ENCODE peak calls at places on chromosome 6, in seven cellular contexts. One of them, this sample, is unnamed.

GRCh38 chr6:71463061-71463460 is 174.4 kb downstream of the OGFRL1 start:
- DNase-seq in dorsolateral prefrontal cortex: no peak
- DNase-seq in heart left ventricle: no peak
- DNase-seq in uterus: no peak
- DNase-seq in DND-41: no peak
- DNase-seq in fibroblast of pulmonary artery: peak; percentile 68
- DNase-seq in spleen: no peak
- DNase-seq in this sample: peak; percentile 77

GRCh38 chr6:44771647-44772415 is 384.3 kb downstream of the CDC5L start:
- DNase-seq in dorsolateral prefrontal cortex: no peak
- DNase-seq in heart left ventricle: peak; percentile 40
- DNase-seq in uterus: no peak
- DNase-seq in DND-41: no peak
- DNase-seq in fibroblast of pulmonary artery: no peak
- DNase-seq in spleen: no peak
- DNase-seq in this sample: no peak

GRCh38 chr6:83252717-83253116 is 59.6 kb downstream of the RWDD2A start:
- DNase-seq in dorsolateral prefrontal cortex: no peak
- DNase-seq in heart left ventricle: no peak
- DNase-seq in uterus: no peak
- DNase-seq in DND-41: no peak
- DNase-seq in fibroblast of pulmonary artery: peak; percentile 73
- DNase-seq in spleen: no peak
- DNase-seq in this sample: peak; percentile 60

GRCh38 chr6:143007626-143008025 is 53.1 kb upstream of the AIG1 start:
- DNase-seq in dorsolateral prefrontal cortex: no peak
- DNase-seq in heart left ventricle: no peak
- DNase-seq in uterus: no peak
- DNase-seq in DND-41: no peak
- DNase-seq in fibroblast of pulmonary artery: peak; percentile 37
- DNase-seq in spleen: no peak
- DNase-seq in this sample: peak; percentile 71

GRCh38 chr6:89475634-89476033 is 42.7 kb downstream of the ANKRD6 start:
- DNase-seq in dorsolateral prefrontal cortex: no peak
- DNase-seq in heart left ventricle: no peak
- DNase-seq in uterus: no peak
- DNase-seq in DND-41: peak; percentile 64
- DNase-seq in fibroblast of pulmonary artery: peak; percentile 26
- DNase-seq in spleen: no peak
- DNase-seq in this sample: peak; percentile 6

GRCh38 chr6:137722749-137723272 is 144.2 kb upstream of the TNFAIP3 start:
- DNase-seq in dorsolateral prefrontal cortex: no peak
- DNase-seq in heart left ventricle: no peak
- DNase-seq in uterus: no peak
- DNase-seq in DND-41: peak; percentile 72
- DNase-seq in fibroblast of pulmonary artery: no peak
- DNase-seq in spleen: no peak
- DNase-seq in this sample: no peak

GRCh38 chr6:155011997-155012396 is 16.9 kb downstream of the TIAM2 start:
- DNase-seq in dorsolateral prefrontal cortex: no peak
- DNase-seq in heart left ventricle: no peak
- DNase-seq in uterus: no peak
- DNase-seq in DND-41: no peak
- DNase-seq in fibroblast of pulmonary artery: no peak
- DNase-seq in spleen: no peak
- DNase-seq in this sample: no peak

GRCh38 chr6:137233561-137234504 is 14.6 kb upstream of the IFNGR1 start:
- DNase-seq in dorsolateral prefrontal cortex: no peak
- DNase-seq in heart left ventricle: peak; percentile 46
- DNase-seq in uterus: peak; percentile 37
- DNase-seq in DND-41: no peak
- DNase-seq in fibroblast of pulmonary artery: peak; percentile 98
- DNase-seq in spleen: no peak
- DNase-seq in this sample: peak; percentile 86

DNA sequence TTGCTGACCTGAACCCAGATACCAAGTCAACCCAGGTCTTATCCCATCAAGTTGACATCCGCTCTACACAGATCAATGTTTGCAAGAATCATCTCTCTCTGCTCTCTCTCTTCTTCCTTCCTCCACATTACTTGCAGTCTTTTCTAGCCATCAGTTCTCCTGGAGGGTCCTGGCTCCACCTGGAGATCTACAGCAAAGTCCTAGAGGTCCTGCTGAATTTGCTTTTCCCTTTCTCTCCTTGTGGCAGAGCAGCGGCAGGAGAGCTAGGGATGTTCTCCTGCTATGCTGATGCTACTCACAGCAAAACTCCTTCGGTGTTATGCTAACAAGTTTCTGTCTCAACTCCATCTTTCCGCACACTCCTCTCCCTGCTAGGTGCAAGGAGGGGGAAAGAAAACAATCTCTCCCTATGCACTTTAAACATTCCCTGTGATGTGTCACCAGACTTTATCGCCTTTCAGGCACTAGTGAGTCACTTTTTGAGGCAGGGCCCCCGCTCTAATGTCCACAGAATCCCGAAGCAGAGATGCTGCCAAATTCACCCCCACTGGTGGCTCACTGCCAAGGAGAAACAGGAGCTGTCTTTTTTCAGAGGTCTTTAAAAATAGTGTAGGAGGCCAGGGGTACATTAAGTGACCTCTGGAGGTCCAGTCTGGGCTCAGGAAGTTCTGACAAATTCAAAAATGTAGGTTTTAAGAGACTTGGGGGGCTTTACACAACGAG is 62.6 kb downstream of the FAM50B start:
- DNase-seq in dorsolateral prefrontal cortex: peak; percentile 58
- DNase-seq in heart left ventricle: peak; percentile 65
- DNase-seq in uterus: peak; percentile 84
- DNase-seq in DND-41: no peak
- DNase-seq in fibroblast of pulmonary artery: peak; percentile 92
- DNase-seq in spleen: peak; percentile 41
- DNase-seq in this sample: peak; percentile 77
- H3K4me3 ChIP-seq in dorsolateral prefrontal cortex: no peak overlapping the region
- H3K4me3 ChIP-seq in heart left ventricle: peak overlapping the region; percentile 9
- H3K4me3 ChIP-seq in uterus: no peak overlapping the region
- H3K4me3 ChIP-seq in DND-41: no peak overlapping the region
- H3K4me3 ChIP-seq in fibroblast of pulmonary artery: peak overlapping the region; percentile 33
- H3K4me3 ChIP-seq in spleen: no peak overlapping the region
- H3K4me3 ChIP-seq in this sample: no peak overlapping the region

GRCh38 chr6:75501756-75502155 is 8.2 kb upstream of the FILIP1 start:
- DNase-seq in dorsolateral prefrontal cortex: no peak
- DNase-seq in heart left ventricle: no peak
- DNase-seq in uterus: no peak
- DNase-seq in DND-41: no peak
- DNase-seq in fibroblast of pulmonary artery: no peak
- DNase-seq in spleen: no peak
- DNase-seq in this sample: no peak

GRCh38 chr6:75505426-75505825 is 11.8 kb upstream of the FILIP1 start:
- DNase-seq in dorsolateral prefrontal cortex: no peak
- DNase-seq in heart left ventricle: no peak
- DNase-seq in uterus: no peak
- DNase-seq in DND-41: no peak
- DNase-seq in fibroblast of pulmonary artery: no peak
- DNase-seq in spleen: no peak
- DNase-seq in this sample: no peak

GRCh38 chr6:75503291-75503690 is 9.7 kb upstream of the FILIP1 start:
- DNase-seq in dorsolateral prefrontal cortex: no peak
- DNase-seq in heart left ventricle: no peak
- DNase-seq in uterus: no peak
- DNase-seq in DND-41: no peak
- DNase-seq in fibroblast of pulmonary artery: peak; percentile 45
- DNase-seq in spleen: no peak
- DNase-seq in this sample: peak; percentile 24

GRCh38 chr6:75502884-75503283 is 9.3 kb upstream of the FILIP1 start:
- DNase-seq in dorsolateral prefrontal cortex: no peak
- DNase-seq in heart left ventricle: no peak
- DNase-seq in uterus: no peak
- DNase-seq in DND-41: no peak
- DNase-seq in fibroblast of pulmonary artery: no peak
- DNase-seq in spleen: no peak
- DNase-seq in this sample: no peak

GRCh38 chr6:75504902-75505233 is 11.3 kb upstream of the FILIP1 start:
- DNase-seq in dorsolateral prefrontal cortex: no peak
- DNase-seq in heart left ventricle: no peak
- DNase-seq in uterus: no peak
- DNase-seq in DND-41: no peak
- DNase-seq in fibroblast of pulmonary artery: peak; percentile 56
- DNase-seq in spleen: no peak
- DNase-seq in this sample: peak; percentile 19
- TF ChIP-seq CTCF in dorsolateral prefrontal cortex: no peak
- TF ChIP-seq CTCF in heart left ventricle: peak; percentile 29
- TF ChIP-seq CTCF in uterus: peak; percentile 44
- TF ChIP-seq CTCF in DND-41: no peak
- TF ChIP-seq CTCF in fibroblast of pulmonary artery: peak; percentile 37
- TF ChIP-seq CTCF in spleen: no peak
- TF ChIP-seq CTCF in this sample: peak; percentile 31

GRCh38 chr6:106069478-106069877 is 16.7 kb upstream of the PRDM1 start:
- DNase-seq in dorsolateral prefrontal cortex: no peak
- DNase-seq in heart left ventricle: no peak
- DNase-seq in uterus: no peak
- DNase-seq in DND-41: no peak
- DNase-seq in fibroblast of pulmonary artery: peak; percentile 86
- DNase-seq in spleen: no peak
- DNase-seq in this sample: peak; percentile 72
- H3K4me3 ChIP-seq in dorsolateral prefrontal cortex: no peak overlapping the region
- H3K4me3 ChIP-seq in heart left ventricle: no peak overlapping the region
- H3K4me3 ChIP-seq in uterus: no peak overlapping the region
- H3K4me3 ChIP-seq in DND-41: no peak overlapping the region
- H3K4me3 ChIP-seq in fibroblast of pulmonary artery: no peak overlapping the region
- H3K4me3 ChIP-seq in spleen: no peak overlapping the region
- H3K4me3 ChIP-seq in this sample: no peak overlapping the region

GRCh38 chr6:29557320-29557719 is 2.2 kb downstream of the UBD start:
- DNase-seq in dorsolateral prefrontal cortex: no peak
- DNase-seq in heart left ventricle: no peak
- DNase-seq in uterus: no peak
- DNase-seq in DND-41: no peak
- DNase-seq in fibroblast of pulmonary artery: no peak
- DNase-seq in spleen: no peak
- DNase-seq in this sample: no peak

GRCh38 chr6:29552512-29553051 is 7.0 kb downstream of the UBD start:
- DNase-seq in dorsolateral prefrontal cortex: no peak
- DNase-seq in heart left ventricle: no peak
- DNase-seq in uterus: no peak
- DNase-seq in DND-41: no peak
- DNase-seq in fibroblast of pulmonary artery: peak; percentile 81
- DNase-seq in spleen: no peak
- DNase-seq in this sample: peak; percentile 85

GRCh38 chr6:29558439-29559079 is 973 bp downstream of the UBD start:
- DNase-seq in dorsolateral prefrontal cortex: no peak
- DNase-seq in heart left ventricle: no peak
- DNase-seq in uterus: no peak
- DNase-seq in DND-41: no peak
- DNase-seq in fibroblast of pulmonary artery: no peak
- DNase-seq in spleen: no peak
- DNase-seq in this sample: no peak

GRCh38 chr6:29554764-29555163 is 4.8 kb downstream of the UBD start:
- DNase-seq in dorsolateral prefrontal cortex: no peak
- DNase-seq in heart left ventricle: no peak
- DNase-seq in uterus: no peak
- DNase-seq in DND-41: no peak
- DNase-seq in fibroblast of pulmonary artery: no peak
- DNase-seq in spleen: no peak
- DNase-seq in this sample: no peak

GRCh38 chr6:29553268-29554057 is 6.1 kb downstream of the UBD start:
- DNase-seq in dorsolateral prefrontal cortex: peak; percentile 56
- DNase-seq in heart left ventricle: peak; percentile 63
- DNase-seq in uterus: peak; percentile 72
- DNase-seq in DND-41: no peak
- DNase-seq in fibroblast of pulmonary artery: peak; percentile 64
- DNase-seq in spleen: peak; percentile 82
- DNase-seq in this sample: peak; percentile 76
- TF ChIP-seq CTCF in dorsolateral prefrontal cortex: no peak
- TF ChIP-seq CTCF in heart left ventricle: no peak
- TF ChIP-seq CTCF in uterus: peak; percentile 24
- TF ChIP-seq CTCF in DND-41: no peak
- TF ChIP-seq CTCF in fibroblast of pulmonary artery: no peak
- TF ChIP-seq CTCF in spleen: no peak
- TF ChIP-seq CTCF in this sample: peak; percentile 11

GRCh38 chr6:131215212-131215611 is 79.9 kb downstream of the AKAP7 start:
- DNase-seq in dorsolateral prefrontal cortex: no peak
- DNase-seq in heart left ventricle: peak; percentile 24
- DNase-seq in uterus: no peak
- DNase-seq in DND-41: no peak
- DNase-seq in fibroblast of pulmonary artery: no peak
- DNase-seq in spleen: no peak
- DNase-seq in this sample: no peak

GRCh38 chr6:131210469-131210868 is 75.2 kb downstream of the AKAP7 start:
- DNase-seq in dorsolateral prefrontal cortex: no peak
- DNase-seq in heart left ventricle: no peak
- DNase-seq in uterus: no peak
- DNase-seq in DND-41: no peak
- DNase-seq in fibroblast of pulmonary artery: no peak
- DNase-seq in spleen: no peak
- DNase-seq in this sample: peak; percentile 52

GRCh38 chr6:131212024-131212423 is 76.8 kb downstream of the AKAP7 start:
- DNase-seq in dorsolateral prefrontal cortex: no peak
- DNase-seq in heart left ventricle: no peak
- DNase-seq in uterus: no peak
- DNase-seq in DND-41: no peak
- DNase-seq in fibroblast of pulmonary artery: no peak
- DNase-seq in spleen: no peak
- DNase-seq in this sample: peak; percentile 69

GRCh38 chr6:131213501-131213990 is 78.3 kb downstream of the AKAP7 start:
- DNase-seq in dorsolateral prefrontal cortex: no peak
- DNase-seq in heart left ventricle: no peak
- DNase-seq in uterus: no peak
- DNase-seq in DND-41: peak; percentile 50
- DNase-seq in fibroblast of pulmonary artery: peak; percentile 85
- DNase-seq in spleen: no peak
- DNase-seq in this sample: peak; percentile 54

GRCh38 chr6:131212928-131213327 is 77.7 kb downstream of the AKAP7 start:
- DNase-seq in dorsolateral prefrontal cortex: no peak
- DNase-seq in heart left ventricle: no peak
- DNase-seq in uterus: no peak
- DNase-seq in DND-41: no peak
- DNase-seq in fibroblast of pulmonary artery: peak; percentile 11
- DNase-seq in spleen: no peak
- DNase-seq in this sample: no peak
- H3K4me3 ChIP-seq in dorsolateral prefrontal cortex: no peak overlapping the region
- H3K4me3 ChIP-seq in heart left ventricle: no peak overlapping the region
- H3K4me3 ChIP-seq in uterus: no peak overlapping the region
- H3K4me3 ChIP-seq in DND-41: no peak overlapping the region
- H3K4me3 ChIP-seq in fibroblast of pulmonary artery: no peak overlapping the region
- H3K4me3 ChIP-seq in spleen: no peak overlapping the region
- H3K4me3 ChIP-seq in this sample: no peak overlapping the region